ENCODE peak calls at places on chromosomes 11 and 22, in ten cellular contexts. Z is lower leg skin; P is transverse colon; I is fibroblast of lung; W is pons; A is PC-3; C is MM.1S; U is stimulated activated CD8-positive, alpha-beta memory T cell treated with anti-CD3 and anti-CD28 coated beads, Interleukin-7, amount 100 ng/mL, for 1 hour; N is frontal cortex; D is stimulated activated CD4-positive, alpha-beta T cell treated with anti-CD3 and anti-CD28 coated beads, Interleukin-4, amount 100 ng/mL, for 24 hours. R is an unnamed sample.

GRCh38 chr22:24162377-24162927 is 18.8 kb upstream of the SUSD2 start:
- DNase-seq in Z (no peak), P (no peak), I (no peak), W (no peak), A (no peak), C (no peak), U (no peak), N (no peak), D (no peak), R (no peak)

GRCh38 chr22:35134637-35135036 is 68.7 kb downstream of the ISX start:
- DNase-seq in Z (no peak), P (peak; percentile 87), I (no peak), W (no peak), A (no peak), C (no peak), U (no peak), N (no peak), D (no peak), R (no peak)

GRCh38 chr22:47710135-47710534 is 947.7 kb downstream of the TBC1D22A start:
- DNase-seq in Z (no peak), P (no peak), I (no peak), W (no peak), A (no peak), C (no peak), U (no peak), N (no peak), D (no peak), R (no peak)

GRCh38 chr11:3152471-3153110 is 12.5 kb downstream of the OSBPL5 start:
- DNase-seq in Z (no peak), P (no peak), I (no peak), W (no peak), A (no peak), C (no peak), U (no peak), N (no peak), D (no peak), R (no peak)

GRCh38 chr11:130203766-130204702 is 44.5 kb downstream of the ST14 start:
- DNase-seq in Z (no peak), P (no peak), I (no peak), W (no peak), A (no peak), C (no peak), U (no peak), N (no peak), D (no peak), R (peak; percentile 50)

GRCh38 chr22:49975543-49976389 is 15.2 kb downstream of the PIM3 start:
- DNase-seq in Z (peak; percentile 14), P (peak; percentile 37), I (no peak), W (no peak), A (no peak), C (no peak), U (no peak), N (no peak), D (peak; percentile 62), R (peak; percentile 77)

GRCh38 chr11:104678408-104678807 is 219.9 kb downstream of the CASP12 start:
- DNase-seq in Z (no peak), P (no peak), I (no peak), W (no peak), A (peak; percentile 32), C (no peak), U (no peak), N (no peak), D (no peak), R (no peak)

GRCh38 chr11:24855951-24856350 is 359.1 kb downstream of the LUZP2 start:
- DNase-seq in Z (no peak), P (no peak), I (no peak), W (no peak), A (peak; percentile 74), C (no peak), U (no peak), N (no peak), D (no peak), R (no peak)

GRCh38 chr11:94544832-94545640 is 1.3 kb downstream of the FUT4 start:
- DNase-seq in Z (peak; percentile 46), P (peak; percentile 51), I (no peak), W (no peak), A (no peak), C (no peak), U (no peak), N (no peak), D (no peak), R (peak; percentile 81)

GRCh38 chr11:120565436-120566155 is 54.0 kb downstream of the GRIK4 start:
- DNase-seq in Z (no peak), P (no peak), I (no peak), W (peak; percentile 14), A (no peak), C (no peak), U (no peak), N (peak; percentile 29), D (no peak), R (no peak)

GRCh38 chr22:19535001-19535400 is 10.8 kb upstream of the CLDN5 start:
- DNase-seq in Z (no peak), P (no peak), I (no peak), W (no peak), A (no peak), C (no peak), U (no peak), N (no peak), D (no peak), R (no peak)

GRCh38 chr22:24513706-24514240 is 18.6 kb downstream of the UPB1 start:
- DNase-seq in Z (no peak), P (no peak), I (no peak), W (no peak), A (no peak), C (no peak), U (no peak), N (no peak), D (no peak), R (no peak)

GRCh38 chr22:39351689-39352214 is 2.0 kb downstream of the SYNGR1 start:
- DNase-seq in Z (no peak), P (no peak), I (no peak), W (no peak), A (no peak), C (no peak), U (no peak), N (no peak), D (no peak), R (no peak)

GRCh38 chr11:76314741-76315090 is 66.2 kb downstream of the THAP12 start:
- DNase-seq in Z (no peak), P (no peak), I (peak; percentile 8), W (no peak), A (peak; percentile 13), C (no peak), U (no peak), N (no peak), D (no peak), R (no peak)

GRCh38 chr11:130666781-130667251 is 218.4 kb downstream of the ADAMTS15 start:
- DNase-seq in Z (no peak), P (no peak), I (peak; percentile 68), W (peak; percentile 37), A (peak; percentile 36), C (no peak), U (no peak), N (peak; percentile 26), D (no peak), R (no peak)

GRCh38 chr11:40517122-40517521 is 942.3 kb downstream of the LRRC4C start:
- DNase-seq in Z (no peak), P (no peak), I (no peak), W (no peak), A (no peak), C (no peak), U (no peak), N (no peak), D (no peak), R (no peak)

GRCh38 chr11:68664906-68665305 is 19.4 kb upstream of the GAL start:
- DNase-seq in Z (no peak), P (no peak), I (no peak), W (no peak), A (no peak), C (no peak), U (no peak), N (no peak), D (no peak), R (peak; percentile 29)

GRCh38 chr11:132312616-132313210 is 942.3 kb downstream of the NTM start:
- DNase-seq in Z (no peak), P (no peak), I (peak; percentile 38), W (peak; percentile 75), A (no peak), C (no peak), U (no peak), N (peak; percentile 14), D (no peak), R (no peak)

GRCh38 chr11:69044111-69045013 is 4.4 kb upstream of the TPCN2 start:
- DNase-seq in Z (peak; percentile 53), P (peak; percentile 80), I (peak; percentile 83), W (peak; percentile 76), A (peak; percentile 86), C (peak; percentile 51), U (no peak), N (peak; percentile 37), D (no peak), R (peak; percentile 82)

GRCh38 chr11:113313601-113314000 is 782 bp upstream of the TTC12 start:
- DNase-seq in Z (no peak), P (no peak), I (no peak), W (no peak), A (peak; percentile 41), C (no peak), U (no peak), N (no peak), D (no peak), R (no peak)

GRCh38 chr11:7577883-7578242 is 64.1 kb downstream of the PPFIBP2 start:
- DNase-seq in Z (no peak), P (no peak), I (peak; percentile 47), W (no peak), A (peak; percentile 48), C (peak; percentile 76), U (no peak), N (no peak), D (no peak), R (no peak)

GRCh38 chr22:42473484-42474193 is 41.4 kb upstream of the NFAM1 start:
- DNase-seq in Z (no peak), P (no peak), I (peak; percentile 70), W (peak; percentile 66), A (peak; percentile 56), C (peak; percentile 44), U (no peak), N (no peak), D (peak; percentile 20), R (no peak)

GRCh38 chr22:49464024-49464423 is 363.6 kb downstream of the BRD1 start:
- DNase-seq in Z (no peak), P (no peak), I (no peak), W (no peak), A (no peak), C (no peak), U (no peak), N (no peak), D (no peak), R (peak; percentile 31)

GRCh38 chr11:82900277-82901164 is at the start of gene PRCP:
- DNase-seq in Z (peak; percentile 95), P (peak; percentile 97), I (peak; percentile 87), W (peak; percentile 82), A (peak; percentile 96), C (peak; percentile 92), U (peak; percentile 80), N (peak; percentile 52), D (peak; percentile 95), R (peak; percentile 97)

GRCh38 chr11:9834281-9834680 is 170.4 kb downstream of the SWAP70 start:
- DNase-seq in Z (no peak), P (no peak), I (no peak), W (no peak), A (no peak), C (no peak), U (no peak), N (no peak), D (no peak), R (no peak)

R was measured in suprapubic skin.